ENCODE peak calls at places on chromosomes 3 and 15, in five cellular contexts. A is pancreas, N is adrenal gland, O is fibroblast of lung, M is GM23338. G is an unnamed sample. For H3K27me3, the result is how much of the 10 kb centered on the place peaks cover.

GRCh38 chr15:82832601-82833209 is 23.3 kb downstream of the WHAMM start:
- DNase-seq in A (no peak), N (no peak), O (peak), M (no peak), G (peak)

GRCh38 chr3:170220871-170221270 is 1.4 kb upstream of the PRKCI start:
- DNase-seq in A (no peak), N (no peak), O (no peak), M (no peak), G (no peak)

GRCh38 chr3:78846688-78847087 is 921.1 kb downstream of the ROBO1 start:
- DNase-seq in A (no peak), N (no peak), O (peak), M (no peak), G (no peak)

GRCh38 chr3:98038876-98039275 is 3.8 kb upstream of the GABRR3 start:
- DNase-seq in A (no peak), N (no peak), O (no peak), M (no peak), G (no peak)

GRCh38 chr3:129576514-129577345 is 29.7 kb downstream of the PLXND1 start:
- DNase-seq in A (peak), N (peak), O (no peak), M (no peak), G (peak)

GRCh38 chr3:164903820-164904451 is 174.4 kb downstream of the SI start:
- DNase-seq in A (no peak), N (no peak), O (no peak), M (peak), G (no peak)

GRCh38 chr3:63228677-63229076 is 49.4 kb upstream of the SYNPR start:
- DNase-seq in A (no peak), N (peak), O (peak), M (peak), G (peak)

GRCh38 chr3:14124223-14124614 is 451 bp downstream of the CHCHD4 start:
- DNase-seq in A (no peak), N (peak), O (peak), M (peak), G (no peak)

GRCh38 chr15:98953000-98953776 is 54.4 kb downstream of the PGPEP1L start:
- DNase-seq in A (no peak), N (peak), O (peak), M (no peak), G (peak)

GRCh38 chr15:52382647-52383046 is 87.0 kb upstream of the MYO5C start:
- DNase-seq in A (no peak), N (no peak), O (no peak), M (no peak), G (peak)

GRCh38 chr15:48144889-48145288 is 24.1 kb downstream of the SLC24A5 start:
- DNase-seq in A (no peak), N (no peak), O (peak), M (no peak), G (peak)

GRCh38 chr3:33883538-33884203 is 85.2 kb downstream of the PDCD6IP start:
- DNase-seq in A (no peak), N (no peak), O (peak), M (peak), G (no peak)

GRCh38 chr3:194028434-194029004 is 107.4 kb upstream of the HES1 start:
- DNase-seq in A (no peak), N (no peak), O (no peak), M (no peak), G (no peak)

GRCh38 chr3:23161896-23162570 is 41.1 kb upstream of the UBE2E2 start:
- DNase-seq in A (no peak), N (no peak), O (peak), M (no peak), G (peak)

GRCh38 chr3:9098716-9099675 is 135.7 kb upstream of the RAD18 start:
- DNase-seq in A (no peak), N (peak), O (no peak), M (no peak), G (no peak)

GRCh38 chr3:182947892-182948291 is 32.4 kb downstream of the DCUN1D1 start:
- DNase-seq in A (no peak), N (no peak), O (no peak), M (peak), G (no peak)

GRCh38 chr3:188176884-188177283 is 22.9 kb downstream of the LPP start:
- DNase-seq in A (no peak), N (no peak), O (no peak), M (no peak), G (no peak)

GRCh38 chr3:114506622-114507300 is 212.9 kb downstream of the TIGIT start:
- DNase-seq in A (no peak), N (peak), O (peak), M (no peak), G (no peak)

GRCh38 chr15:44535509-44536297 is 1.2 kb upstream of the EIF3J start:
- DNase-seq in A (no peak), N (no peak), O (no peak), M (peak), G (peak)

GRCh38 chr3:100311011-100311410 is 23.5 kb upstream of the NIT2 start:
- DNase-seq in A (no peak), N (no peak), O (peak), M (no peak), G (no peak)

GRCh38 chr3:21745971-21746370 is 5.0 kb downstream of the ZNF385D start:
- DNase-seq in A (no peak), N (no peak), O (peak), M (no peak), G (no peak)

GRCh38 chr15:56468271-56468912 is 3.5 kb upstream of the MNS1 start:
- DNase-seq in A (no peak), N (no peak), O (peak), M (no peak), G (peak)

GRCh38 chr3:58989173-58989572 is 60.7 kb downstream of the CFAP20DC start:
- DNase-seq in A (no peak), N (no peak), O (peak), M (no peak), G (no peak)

GRCh38 chr3:160006282-160007163 is 17.9 kb downstream of the IL12A start:
- DNase-seq in A (no peak), N (peak), O (peak), M (peak), G (no peak)

DNA sequence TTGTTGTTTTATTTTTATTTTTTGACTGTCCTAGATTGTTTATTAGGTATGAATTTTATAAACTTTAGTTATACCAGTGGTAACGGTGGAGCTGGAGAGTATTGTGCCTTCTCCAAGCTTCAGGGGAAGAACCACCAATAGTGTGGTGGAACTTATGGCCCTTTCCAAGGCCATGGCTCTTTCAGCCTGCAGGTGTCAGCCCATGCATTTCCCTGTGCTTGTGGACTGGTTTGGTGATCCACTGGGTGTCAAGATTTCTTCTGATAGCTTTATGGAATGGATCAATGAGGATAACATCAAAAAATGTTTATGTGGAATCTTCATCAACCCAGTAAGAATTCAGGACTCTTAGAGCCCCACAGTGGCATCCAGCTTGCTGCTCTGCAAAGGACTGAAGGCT is 19.2 kb upstream of the SCAMP5 start:
- DNase-seq in A (no peak), N (no peak), O (no peak), M (no peak), G (no peak)
- TF ChIP-seq CTCF in A (no peak), N (no peak), O (no peak), M (peak), G (no peak)

GRCh38 chr3:12588039-12588673 is 31.3 kb downstream of the MKRN2 start:
- DNase-seq in A (no peak), N (no peak), O (no peak), M (no peak), G (no peak)

GRCh38 chr3:12591456-12591855 is 34.6 kb downstream of the MKRN2 start:
- DNase-seq in A (no peak), N (no peak), O (no peak), M (no peak), G (no peak)

GRCh38 chr3:12591997-12592715 is 35.3 kb downstream of the MKRN2 start:
- DNase-seq in A (no peak), N (no peak), O (no peak), M (no peak), G (no peak)

GRCh38 chr3:12588674-12589054 is 31.8 kb downstream of the MKRN2 start:
- DNase-seq in A (no peak), N (no peak), O (no peak), M (no peak), G (no peak)

GRCh38 chr3:12590096-12590495 is 33.2 kb downstream of the MKRN2 start:
- DNase-seq in A (no peak), N (no peak), O (no peak), M (no peak), G (no peak)
- H3K27me3 ChIP-seq in A (under half), N (under half), O (under half), M (under half), G (under half)

GRCh38 chr15:72474912-72475601 is 927 bp downstream of the ARIH1 start:
- DNase-seq in A (peak), N (peak), O (peak), M (peak), G (peak)
- TF ChIP-seq CTCF in A (no peak), N (no peak), O (no peak), M (no peak), G (no peak)

GRCh38 chr3:42499478-42499871 is 3.0 kb upstream of the VIPR1 start:
- DNase-seq in A (no peak), N (no peak), O (no peak), M (no peak), G (no peak)

GRCh38 chr3:42501681-42502428 is 588 bp upstream of the VIPR1 start:
- DNase-seq in A (peak), N (peak), O (peak), M (peak), G (peak)

GRCh38 chr3:42500091-42500490 is 2.4 kb upstream of the VIPR1 start:
- DNase-seq in A (no peak), N (no peak), O (no peak), M (no peak), G (no peak)

GRCh38 chr3:42501321-42501680 is 1.1 kb upstream of the VIPR1 start:
- DNase-seq in A (no peak), N (no peak), O (no peak), M (peak), G (no peak)

DNA sequence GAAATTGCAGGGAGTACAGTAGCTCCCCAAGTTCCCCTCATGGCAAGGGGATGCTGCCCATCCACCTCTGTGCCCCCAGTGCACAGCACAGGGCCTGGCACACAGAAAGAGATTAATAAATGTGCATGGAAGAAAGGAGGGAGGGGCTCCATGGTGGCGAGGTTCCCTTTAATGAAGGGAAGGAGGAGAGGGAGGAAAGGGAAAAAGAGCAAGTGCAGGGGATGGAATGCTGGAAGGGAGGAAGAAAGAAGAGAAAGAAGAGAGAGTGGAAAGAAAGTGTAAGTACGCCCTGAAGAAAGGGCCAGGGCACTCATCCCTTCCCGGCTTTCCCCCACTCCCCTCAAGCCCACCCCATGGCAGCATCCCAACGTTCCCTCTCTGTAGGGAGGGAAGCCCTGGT is 1.5 kb upstream of the VIPR1 start:
- DNase-seq in A (no peak), N (no peak), O (no peak), M (peak), G (no peak)
- H3K27me3 ChIP-seq in A (under half), N (under half), O (under half), M (half or more), G (under half)

GRCh38 chr15:68561146-68561545 is 17.6 kb upstream of the CORO2B start:
- DNase-seq in A (no peak), N (no peak), O (no peak), M (no peak), G (no peak)

GRCh38 chr15:68566377-68566954 is 12.3 kb upstream of the CORO2B start:
- DNase-seq in A (no peak), N (no peak), O (no peak), M (no peak), G (no peak)

GRCh38 chr15:68565701-68566100 is 13.1 kb upstream of the CORO2B start:
- DNase-seq in A (no peak), N (no peak), O (no peak), M (no peak), G (no peak)

GRCh38 chr15:68561901-68562300 is 16.9 kb upstream of the CORO2B start:
- DNase-seq in A (no peak), N (no peak), O (no peak), M (no peak), G (no peak)

GRCh38 chr15:68564173-68564572 is 14.6 kb upstream of the CORO2B start:
- DNase-seq in A (no peak), N (no peak), O (no peak), M (no peak), G (no peak)
- TF ChIP-seq CTCF in A (no peak), N (no peak), O (no peak), M (no peak), G (no peak)

GRCh38 chr15:96360581-96361308 is 30.2 kb downstream of the NR2F2 start:
- DNase-seq in A (no peak), N (no peak), O (no peak), M (peak), G (no peak)
- H3K27me3 ChIP-seq in A (under half), N (under half), O (under half), M (half or more), G (under half)

GRCh38 chr3:157353657-157354056 is 83.0 kb upstream of the PTX3 start:
- DNase-seq in A (no peak), N (no peak), O (no peak), M (no peak), G (no peak)

GRCh38 chr3:157351981-157352380 is 84.7 kb upstream of the PTX3 start:
- DNase-seq in A (no peak), N (no peak), O (no peak), M (no peak), G (no peak)

DNA sequence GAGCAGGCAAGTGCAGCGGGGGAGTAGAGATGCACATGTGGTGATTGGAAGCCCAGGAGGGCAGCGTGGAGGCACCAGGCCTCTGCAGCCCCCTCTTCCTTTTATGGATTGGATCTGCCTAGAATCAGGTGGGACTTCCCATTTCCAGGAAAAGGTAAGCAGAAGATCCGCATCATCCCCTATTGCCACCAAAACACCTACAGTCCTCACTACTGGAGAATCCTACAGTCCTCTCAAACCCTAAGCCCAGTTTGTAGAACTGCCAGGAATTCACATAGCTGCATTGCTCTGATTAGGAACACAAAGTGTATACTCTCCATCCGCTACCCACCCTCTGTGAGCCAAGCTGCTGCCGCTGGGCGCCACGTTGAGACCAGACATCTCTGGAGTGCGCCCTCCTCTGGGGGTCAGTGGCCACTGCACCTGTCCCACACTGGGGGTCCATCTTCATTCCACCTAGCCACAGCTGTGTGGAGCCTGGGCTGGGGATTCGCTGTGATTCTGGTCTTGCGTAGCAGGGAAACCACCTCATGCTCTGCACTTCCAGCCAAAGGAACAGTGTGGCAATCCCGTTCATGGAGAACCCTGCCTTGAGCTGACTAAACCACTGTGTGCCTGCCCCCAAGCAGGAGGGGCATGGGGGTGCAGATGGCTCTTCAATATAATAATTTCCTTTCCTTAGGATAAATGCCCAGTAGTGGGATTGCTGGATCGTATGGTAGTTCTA is 88.9 kb upstream of the PTX3 start:
- DNase-seq in A (no peak), N (no peak), O (no peak), M (peak), G (no peak)
- TF ChIP-seq CTCF in A (no peak), N (no peak), O (peak), M (peak), G (peak)

GRCh38 chr15:78334845-78335244 is 5.3 kb upstream of the CRABP1 start:
- DNase-seq in A (no peak), N (no peak), O (no peak), M (no peak), G (no peak)
- H3K27me3 ChIP-seq in A (under half), N (under half), O (under half), M (under half), G (under half)